ENCODE peak calls at places on chromosomes 13 and 19, in five cellular contexts. W is uterus, Z is heart left ventricle, S is ascending aorta, F is body of pancreas. D is an unnamed sample. For H3K4me1 and H3K9me3, the result is how much of the 10 kb centered on the place peaks cover.

GRCh38 chr13:41693434-41693833 is 236.1 kb downstream of the RGCC start:
- DNase-seq in Z (no peak), W (no peak), F (no peak), S (no peak), D (no peak)

GRCh38 chr13:113548778-113549621 is 35.6 kb upstream of the TFDP1 start:
- DNase-seq in Z (no peak), S (peak), F (no peak), W (peak), D (no peak)

GRCh38 chr13:110706570-110707378 is 858 bp upstream of the CARS2 start:
- DNase-seq in W (no peak), Z (no peak), S (peak), F (no peak), D (no peak)

GRCh38 chr19:42069619-42070293 is at the start of gene GRIK5:
- DNase-seq in F (peak), Z (no peak), S (peak), W (no peak), D (no peak)

GRCh38 chr13:81929988-81930387 is 1589.1 kb upstream of the SPRY2 start:
- DNase-seq in Z (no peak), F (no peak), S (no peak), W (no peak), D (no peak)

GRCh38 chr19:18230941-18231734 is 4.9 kb upstream of the PDE4C start:
- DNase-seq in Z (no peak), S (no peak), W (no peak), F (no peak), D (no peak)

GRCh38 chr19:43628646-43629326 is 9.4 kb upstream of the ZNF428 start:
- DNase-seq in S (no peak), Z (no peak), W (no peak), F (no peak), D (no peak)

GRCh38 chr19:38039966-38040365 is 133.0 kb downstream of the SIPA1L3 start:
- DNase-seq in W (no peak), Z (no peak), S (no peak), F (no peak), D (no peak)

GRCh38 chr13:36288794-36289391 is 8.7 kb downstream of the CCDC169 start:
- DNase-seq in F (no peak), Z (no peak), S (no peak), W (no peak), D (no peak)

GRCh38 chr19:1027953-1028902 is 1.8 kb downstream of the CNN2 start:
- DNase-seq in F (peak), W (peak), Z (peak), S (peak), D (peak)

GRCh38 chr19:47221890-47222289 is 9.1 kb downstream of the BBC3 start:
- DNase-seq in Z (no peak), F (no peak), S (no peak), W (no peak), D (no peak)

GRCh38 chr19:21328402-21328801 is 808 bp downstream of the ZNF708 start:
- DNase-seq in F (no peak), W (no peak), S (no peak), Z (no peak), D (no peak)

GRCh38 chr13:80255946-80256345 is 85.0 kb downstream of the SPRY2 start:
- DNase-seq in Z (no peak), S (no peak), F (no peak), W (no peak), D (no peak)

GRCh38 chr13:23766939-23767338 is 122.3 kb downstream of the MIPEP start:
- DNase-seq in F (no peak), W (no peak), S (no peak), Z (peak), D (no peak)

GRCh38 chr13:20182231-20182846 is 10.4 kb downstream of the GJB2 start:
- DNase-seq in S (no peak), W (no peak), Z (no peak), F (peak), D (no peak)

GRCh38 chr19:42081584-42082258 is 5.8 kb downstream of the ZNF574 start:
- DNase-seq in F (peak), Z (no peak), S (no peak), W (no peak), D (no peak)

GRCh38 chr19:16403151-16403977 is 68.4 kb downstream of the EPS15L1 start:
- DNase-seq in F (no peak), Z (peak), W (peak), S (no peak), D (no peak)

GRCh38 chr19:3058009-3058820 is 4.1 kb downstream of the TLE5 start:
- DNase-seq in F (no peak), S (no peak), W (no peak), Z (no peak), D (no peak)
- H3K4me3 ChIP-seq in F (no peak), S (peak), W (no peak), Z (no peak), D (no peak)

GRCh38 chr19:14366529-14366928 is 14.7 kb upstream of the ADGRE5 start:
- DNase-seq in S (peak), F (peak), Z (peak), W (no peak), D (peak)

GRCh38 chr19:14368011-14368513 is 13.2 kb upstream of the ADGRE5 start:
- DNase-seq in Z (no peak), W (no peak), F (no peak), S (no peak), D (no peak)

GRCh38 chr19:14370169-14370998 is 10.9 kb upstream of the ADGRE5 start:
- DNase-seq in W (no peak), F (no peak), S (no peak), Z (no peak), D (peak)

GRCh38 chr19:14369399-14370168 is 11.7 kb upstream of the ADGRE5 start:
- DNase-seq in S (peak), F (no peak), Z (no peak), W (peak), D (peak)

DNA sequence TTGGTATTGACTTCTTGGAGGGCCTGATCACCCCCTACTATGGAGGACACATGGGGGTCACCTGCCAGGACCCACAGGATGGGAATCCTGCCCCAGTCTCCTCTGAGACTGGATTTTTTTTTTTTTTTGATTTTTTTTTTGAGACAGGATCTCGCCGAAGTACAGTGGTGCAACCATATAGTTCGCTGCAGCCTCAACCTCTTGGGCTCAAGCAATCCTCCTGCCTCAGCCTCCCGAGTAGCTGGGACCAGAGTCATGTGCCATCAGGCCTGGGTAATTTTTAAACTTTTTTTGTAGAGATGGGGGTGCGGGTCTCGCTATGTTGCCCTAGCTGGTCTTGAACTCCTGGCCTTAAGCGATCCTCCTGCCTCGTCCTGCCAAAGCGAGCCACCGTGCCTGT is 14.2 kb upstream of the ADGRE5 start:
- DNase-seq in W (no peak), S (no peak), F (no peak), Z (no peak), D (no peak)
- H3K4me1 ChIP-seq in W (under half), S (under half), F (under half), Z (under half), D (half or more)

GRCh38 chr19:52962394-52963228 is at the start of gene ZNF816:
- DNase-seq in S (peak), W (peak), Z (peak), F (peak), D (peak)

GRCh38 chr19:52961981-52962380 is 700 bp downstream of the ZNF816 start:
- DNase-seq in Z (no peak), F (no peak), S (no peak), W (no peak), D (no peak)

GRCh38 chr19:52963229-52963760 is 614 bp upstream of the ZNF816 start:
- DNase-seq in F (peak), Z (peak), W (no peak), S (no peak), D (no peak)

GRCh38 chr19:52967772-52968171 is 5.1 kb upstream of the ZNF816 start:
- DNase-seq in S (no peak), F (no peak), Z (no peak), W (no peak), D (no peak)
- H3K9me3 ChIP-seq in S (under half), F (under half), Z (under half), W (under half), D (under half)

DNA sequence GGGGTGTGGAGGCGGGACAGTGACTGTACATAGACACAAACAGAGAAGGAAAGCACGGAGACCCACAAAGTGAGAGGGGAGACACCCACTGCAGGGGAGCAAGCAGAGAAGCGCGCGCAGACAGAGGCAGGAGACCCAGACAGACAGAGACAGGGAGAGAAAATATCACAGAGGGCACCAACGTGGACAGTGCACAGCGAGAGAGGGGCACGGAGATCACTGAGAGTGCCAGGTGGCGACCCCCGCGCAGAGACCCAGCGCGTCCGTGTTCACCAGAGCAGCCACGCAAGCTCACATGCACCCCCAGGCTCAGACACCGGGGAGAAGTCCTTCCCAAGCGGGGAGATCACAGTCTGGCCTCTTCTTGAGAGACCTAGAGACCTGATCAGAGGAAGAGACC is 1.4 kb upstream of the CACNG7 start:
- DNase-seq in Z (no peak), S (no peak), W (no peak), F (no peak), D (no peak)
- H3K4me3 ChIP-seq in Z (no peak), S (peak), W (no peak), F (no peak), D (no peak)

DNA sequence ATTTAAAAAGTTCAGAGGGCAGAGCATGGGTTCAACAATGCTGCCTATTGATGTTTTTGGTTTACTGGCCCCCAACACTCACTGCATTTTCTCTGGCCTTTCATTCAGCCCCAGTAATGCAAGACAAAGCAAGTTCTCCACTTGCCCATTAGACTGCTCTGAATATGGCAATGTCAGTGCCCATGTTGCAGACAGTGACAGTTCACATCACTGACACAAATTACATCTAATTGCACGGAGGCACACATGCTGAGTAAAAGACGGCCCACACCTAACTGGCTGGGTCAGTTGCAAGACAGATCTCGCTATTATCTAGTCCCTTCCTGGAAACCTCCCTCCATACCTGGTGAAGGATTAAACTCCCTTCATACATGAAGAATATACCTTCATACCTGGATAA is 54.0 kb downstream of the ENOX1 start:
- DNase-seq in W (no peak), Z (no peak), S (no peak), F (no peak), D (no peak)
- H3K4me1 ChIP-seq in W (under half), Z (under half), S (under half), F (under half), D (under half)

D was measured in CD8-positive, alpha-beta memory T cell.